ENCODE peak calls at places on chromosomes 1 and 21, in four cellular contexts. One of them, this sample, is unnamed.

GRCh38 chr1:236795757-236796719 is 946 bp downstream of the MTR start:
- DNase-seq in fibroblast of lung: peak
- DNase-seq in H9: no peak
- DNase-seq in neuronal stem cell: no peak
- DNase-seq in this sample: peak

GRCh38 chr1:150912623-150913022 is 13.5 kb upstream of the SETDB1 start:
- DNase-seq in H9: no peak
- DNase-seq in fibroblast of lung: no peak
- DNase-seq in neuronal stem cell: no peak
- DNase-seq in this sample: no peak

GRCh38 chr1:152487871-152488270 is 22.7 kb upstream of the LCE5A start:
- DNase-seq in neuronal stem cell: no peak
- DNase-seq in fibroblast of lung: no peak
- DNase-seq in H9: no peak
- DNase-seq in this sample: no peak

GRCh38 chr1:177307771-177308170 is 137.0 kb downstream of the BRINP2 start:
- DNase-seq in neuronal stem cell: no peak
- DNase-seq in H9: no peak
- DNase-seq in fibroblast of lung: peak
- DNase-seq in this sample: no peak

GRCh38 chr21:31221051-31221450 is 123.0 kb downstream of the TIAM1 start:
- DNase-seq in H9: no peak
- DNase-seq in neuronal stem cell: no peak
- DNase-seq in fibroblast of lung: no peak
- DNase-seq in this sample: no peak

GRCh38 chr1:240342251-240342625 is 250.6 kb downstream of the FMN2 start:
- DNase-seq in neuronal stem cell: no peak
- DNase-seq in H9: no peak
- DNase-seq in fibroblast of lung: no peak
- DNase-seq in this sample: no peak

GRCh38 chr1:216670118-216670870 is 52.9 kb downstream of the ESRRG start:
- DNase-seq in neuronal stem cell: no peak
- DNase-seq in H9: no peak
- DNase-seq in fibroblast of lung: peak
- DNase-seq in this sample: no peak

GRCh38 chr21:30900881-30901280 is 19.5 kb upstream of the KRTAP11-1 start:
- DNase-seq in neuronal stem cell: no peak
- DNase-seq in fibroblast of lung: no peak
- DNase-seq in H9: no peak
- DNase-seq in this sample: no peak

GRCh38 chr1:223844521-223844961 is 1.2 kb downstream of the TP53BP2 start:
- DNase-seq in fibroblast of lung: no peak
- DNase-seq in neuronal stem cell: no peak
- DNase-seq in H9: no peak
- DNase-seq in this sample: peak

GRCh38 chr1:231702804-231703203 is 76.2 kb downstream of the DISC1 start:
- DNase-seq in fibroblast of lung: peak
- DNase-seq in H9: no peak
- DNase-seq in neuronal stem cell: no peak
- DNase-seq in this sample: no peak

GRCh38 chr1:41751804-41752513 is 166.8 kb downstream of the HIVEP3 start:
- DNase-seq in neuronal stem cell: no peak
- DNase-seq in H9: no peak
- DNase-seq in fibroblast of lung: peak
- DNase-seq in this sample: peak

GRCh38 chr21:44785620-44786344 is 15.8 kb downstream of the UBE2G2 start:
- DNase-seq in H9: no peak
- DNase-seq in fibroblast of lung: peak
- DNase-seq in neuronal stem cell: no peak
- DNase-seq in this sample: no peak

GRCh38 chr1:26432793-26433192 is 672 bp downstream of the DHDDS start:
- DNase-seq in fibroblast of lung: peak
- DNase-seq in neuronal stem cell: no peak
- DNase-seq in H9: no peak
- DNase-seq in this sample: no peak

GRCh38 chr1:143497374-143497747 is 474.4 kb downstream of the FAM72C start:
- DNase-seq in fibroblast of lung: no peak
- DNase-seq in H9: peak
- DNase-seq in neuronal stem cell: no peak
- DNase-seq in this sample: peak

GRCh38 chr1:176994926-176995596 is 169.5 kb downstream of the ASTN1 start:
- DNase-seq in fibroblast of lung: peak
- DNase-seq in neuronal stem cell: no peak
- DNase-seq in H9: no peak
- DNase-seq in this sample: no peak

GRCh38 chr1:35559317-35559944 is 1.8 kb downstream of the NCDN start:
- DNase-seq in fibroblast of lung: no peak
- DNase-seq in neuronal stem cell: no peak
- DNase-seq in H9: no peak
- DNase-seq in this sample: no peak

GRCh38 chr1:64933296-64934070 is 32.9 kb downstream of the JAK1 start:
- DNase-seq in neuronal stem cell: no peak
- DNase-seq in H9: no peak
- DNase-seq in fibroblast of lung: peak
- DNase-seq in this sample: no peak

GRCh38 chr1:110312188-110313121 is 26.7 kb upstream of the RBM15 start:
- DNase-seq in neuronal stem cell: peak
- DNase-seq in fibroblast of lung: peak
- DNase-seq in H9: peak
- DNase-seq in this sample: peak

GRCh38 chr1:108708726-108709660 is 3.7 kb upstream of the FNDC7 start:
- DNase-seq in H9: peak
- DNase-seq in fibroblast of lung: no peak
- DNase-seq in neuronal stem cell: no peak
- DNase-seq in this sample: no peak

GRCh38 chr1:91864017-91864700 is 21.8 kb downstream of the TGFBR3 start:
- DNase-seq in H9: no peak
- DNase-seq in fibroblast of lung: peak
- DNase-seq in neuronal stem cell: no peak
- DNase-seq in this sample: no peak

GRCh38 chr1:91583326-91583755 is 82.7 kb downstream of the CDC7 start:
- DNase-seq in fibroblast of lung: peak
- DNase-seq in H9: no peak
- DNase-seq in neuronal stem cell: no peak
- DNase-seq in this sample: no peak

GRCh38 chr1:204650911-204651570 is 34.5 kb downstream of the LRRN2 start:
- DNase-seq in H9: no peak
- DNase-seq in fibroblast of lung: peak
- DNase-seq in neuronal stem cell: no peak
- DNase-seq in this sample: no peak

GRCh38 chr1:214031267-214031650 is 43.5 kb downstream of the PROX1 start:
- DNase-seq in neuronal stem cell: peak
- DNase-seq in fibroblast of lung: no peak
- DNase-seq in H9: peak
- DNase-seq in this sample: no peak
- H3K4me2 ChIP-seq in neuronal stem cell: no peak
- H3K4me2 ChIP-seq in fibroblast of lung: no peak
- H3K4me2 ChIP-seq in H9: no peak
- H3K4me2 ChIP-seq in this sample: no peak

GRCh38 chr21:42503711-42504110 is 7.7 kb upstream of the RSPH1 start:
- DNase-seq in fibroblast of lung: no peak
- DNase-seq in neuronal stem cell: no peak
- DNase-seq in H9: no peak
- DNase-seq in this sample: no peak
- H3K4me2 ChIP-seq in fibroblast of lung: no peak
- H3K4me2 ChIP-seq in neuronal stem cell: no peak
- H3K4me2 ChIP-seq in H9: no peak
- H3K4me2 ChIP-seq in this sample: no peak

GRCh38 chr1:84772428-84772943 is 82.2 kb upstream of the SSX2IP start:
- DNase-seq in fibroblast of lung: peak
- DNase-seq in neuronal stem cell: peak
- DNase-seq in H9: peak
- DNase-seq in this sample: peak

GRCh38 chr1:84773195-84773594 is 82.9 kb upstream of the SSX2IP start:
- DNase-seq in neuronal stem cell: no peak
- DNase-seq in fibroblast of lung: no peak
- DNase-seq in H9: no peak
- DNase-seq in this sample: no peak

GRCh38 chr1:84770481-84770880 is 80.2 kb upstream of the SSX2IP start:
- DNase-seq in fibroblast of lung: no peak
- DNase-seq in neuronal stem cell: no peak
- DNase-seq in H9: no peak
- DNase-seq in this sample: no peak

GRCh38 chr1:84773933-84774497 is 83.8 kb upstream of the SSX2IP start:
- DNase-seq in H9: no peak
- DNase-seq in neuronal stem cell: no peak
- DNase-seq in fibroblast of lung: no peak
- DNase-seq in this sample: no peak

GRCh38 chr1:84771895-84772294 is 81.6 kb upstream of the SSX2IP start:
- DNase-seq in fibroblast of lung: no peak
- DNase-seq in neuronal stem cell: no peak
- DNase-seq in H9: no peak
- DNase-seq in this sample: no peak
- H3K4me2 ChIP-seq in fibroblast of lung: no peak
- H3K4me2 ChIP-seq in neuronal stem cell: no peak
- H3K4me2 ChIP-seq in H9: no peak
- H3K4me2 ChIP-seq in this sample: no peak

DNA sequence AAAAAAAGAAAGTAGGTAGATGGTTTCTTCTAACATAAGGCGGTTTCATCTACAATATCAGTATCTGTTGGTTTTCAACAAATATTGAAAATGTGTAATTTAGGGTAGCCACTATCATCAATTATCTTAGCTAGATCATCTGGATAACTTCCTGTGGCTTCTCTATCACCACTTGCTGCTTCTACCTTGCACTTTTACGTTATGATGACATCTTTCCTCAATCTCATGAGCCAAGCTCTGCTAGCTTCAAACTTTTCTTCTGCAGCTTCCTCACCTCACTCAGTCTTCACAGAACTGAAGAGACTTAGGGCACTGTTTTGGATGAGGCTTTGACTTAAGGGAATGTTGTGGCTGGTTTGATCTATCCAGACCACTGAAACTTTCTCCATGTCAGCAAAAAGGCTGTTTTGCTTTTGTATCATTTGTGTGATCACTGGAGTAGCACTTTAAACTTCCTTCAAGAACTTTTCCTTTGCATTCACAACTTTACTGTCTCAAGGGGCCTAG is 144.9 kb upstream of the HP1BP3 start:
- DNase-seq in H9: no peak
- DNase-seq in fibroblast of lung: no peak
- DNase-seq in neuronal stem cell: no peak
- DNase-seq in this sample: no peak
- H3K4me2 ChIP-seq in H9: no peak
- H3K4me2 ChIP-seq in fibroblast of lung: no peak
- H3K4me2 ChIP-seq in neuronal stem cell: no peak
- H3K4me2 ChIP-seq in this sample: no peak

GRCh38 chr1:9261496-9261895 is 26.9 kb downstream of the H6PD start:
- DNase-seq in fibroblast of lung: no peak
- DNase-seq in neuronal stem cell: no peak
- DNase-seq in H9: no peak
- DNase-seq in this sample: no peak
- H3K4me2 ChIP-seq in fibroblast of lung: no peak
- H3K4me2 ChIP-seq in neuronal stem cell: no peak
- H3K4me2 ChIP-seq in H9: no peak
- H3K4me2 ChIP-seq in this sample: no peak

GRCh38 chr1:63928197-63929105 is 154.6 kb downstream of the ROR1 start:
- DNase-seq in neuronal stem cell: no peak
- DNase-seq in H9: no peak
- DNase-seq in fibroblast of lung: no peak
- DNase-seq in this sample: no peak
- H3K4me2 ChIP-seq in neuronal stem cell: no peak
- H3K4me2 ChIP-seq in H9: no peak
- H3K4me2 ChIP-seq in fibroblast of lung: no peak
- H3K4me2 ChIP-seq in this sample: no peak

DNA sequence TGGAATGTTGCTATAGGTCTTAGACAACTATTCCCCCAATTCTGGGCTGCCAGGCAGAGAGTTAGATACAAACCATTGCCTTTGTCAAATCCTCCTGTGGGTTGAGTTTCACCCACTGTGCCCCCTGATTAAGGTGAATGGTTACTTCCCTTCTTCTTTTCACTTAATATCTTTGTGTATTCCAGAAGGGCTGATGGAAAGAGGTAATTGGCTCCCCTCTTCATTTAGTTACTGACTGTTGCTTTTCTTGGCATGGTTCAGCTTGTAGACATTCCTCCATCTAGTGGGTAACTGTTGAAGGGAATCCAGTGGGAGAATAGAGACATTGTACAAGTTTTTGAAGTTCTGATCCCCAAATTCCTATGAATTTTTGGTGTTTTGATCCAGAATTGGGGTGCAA is 43.8 kb upstream of the MACF1 start:
- DNase-seq in H9: no peak
- DNase-seq in neuronal stem cell: no peak
- DNase-seq in fibroblast of lung: peak
- DNase-seq in this sample: no peak
- H3K4me2 ChIP-seq in H9: peak
- H3K4me2 ChIP-seq in neuronal stem cell: no peak
- H3K4me2 ChIP-seq in fibroblast of lung: no peak
- H3K4me2 ChIP-seq in this sample: no peak

GRCh38 chr1:72526926-72527325 is 244.6 kb upstream of the NEGR1 start:
- DNase-seq in fibroblast of lung: peak
- DNase-seq in H9: no peak
- DNase-seq in neuronal stem cell: no peak
- DNase-seq in this sample: no peak
- H3K4me2 ChIP-seq in fibroblast of lung: no peak
- H3K4me2 ChIP-seq in H9: no peak
- H3K4me2 ChIP-seq in neuronal stem cell: no peak
- H3K4me2 ChIP-seq in this sample: no peak